ENCODE peak calls at places on chromosomes 2 and 18, in six cellular contexts. T is mesenchymal stem cell, X is neuronal stem cell, D is IMR-90, K is H1, L is trophoblast cell. O is an unnamed sample.
A peak's percentile ranks its signal among the peaks of the same experiment; 100 is the strongest.

GRCh38 chr2:131076707-131077106 is 16.6 kb downstream of the FAM168B start:
- DNase-seq in T (peak; percentile 88), X (no peak), D (no peak), K (no peak), L (no peak), O (no peak)

GRCh38 chr2:83186050-83186790 is 1272.9 kb downstream of the SUCLG1 start:
- DNase-seq in T (peak; percentile 4), X (no peak), D (no peak), K (no peak), L (no peak), O (no peak)

GRCh38 chr18:57744211-57744694 is 58.9 kb downstream of the ATP8B1 start:
- DNase-seq in T (no peak), X (no peak), D (peak; percentile 71), K (no peak), L (no peak), O (no peak)

GRCh38 chr18:23330423-23330822 is 122.7 kb upstream of the RIOK3 start:
- DNase-seq in T (no peak), X (no peak), D (no peak), K (no peak), L (no peak), O (no peak)

GRCh38 chr18:77141401-77142118 is 9.0 kb upstream of the MBP start:
- DNase-seq in T (no peak), X (no peak), D (no peak), K (no peak), L (no peak), O (no peak)

GRCh38 chr2:203330434-203330833 is 2.2 kb downstream of the ABI2 start:
- DNase-seq in T (peak; percentile 70), X (no peak), D (peak; percentile 64), K (no peak), L (peak; percentile 15), O (no peak)

GRCh38 chr2:105744909-105745853 is at the start of gene NCK2:
- DNase-seq in T (peak; percentile 41), X (peak; percentile 27), D (peak; percentile 29), K (peak; percentile 68), L (no peak), O (no peak)

GRCh38 chr2:119735565-119735964 is 24.2 kb upstream of the PTPN4 start:
- DNase-seq in T (no peak), X (no peak), D (no peak), K (no peak), L (no peak), O (no peak)

GRCh38 chr18:35344736-35345459 is 678 bp upstream of the ZNF24 start:
- DNase-seq in T (peak; percentile 15), X (no peak), D (no peak), K (no peak), L (no peak), O (no peak)

GRCh38 chr2:238100049-238100820 is at the start of gene ESPNL:
- DNase-seq in T (no peak), X (no peak), D (no peak), K (peak; percentile 51), L (no peak), O (no peak)

GRCh38 chr2:132497591-132497990 is 81.0 kb downstream of the GPR39 start:
- DNase-seq in T (peak; percentile 46), X (no peak), D (peak; percentile 8), K (no peak), L (no peak), O (no peak)

GRCh38 chr2:70450641-70451250 is 102.9 kb downstream of the TGFA start:
- DNase-seq in T (no peak), X (no peak), D (no peak), K (peak; percentile 26), L (no peak), O (peak; percentile 9)

GRCh38 chr2:169732583-169733358 is 861 bp upstream of the KLHL23 start:
- DNase-seq in T (peak; percentile 8), X (no peak), D (no peak), K (peak; percentile 45), L (no peak), O (no peak)

GRCh38 chr2:210366675-210367080 is 51.7 kb upstream of the MYL1 start:
- DNase-seq in T (no peak), X (no peak), D (no peak), K (no peak), L (peak; percentile 65), O (no peak)

GRCh38 chr2:73091164-73091563 is 19.7 kb upstream of the SFXN5 start:
- DNase-seq in T (peak; percentile 48), X (peak; percentile 21), D (peak; percentile 52), K (no peak), L (peak; percentile 79), O (no peak)

GRCh38 chr2:26850565-26850964 is 2.6 kb downstream of the DPYSL5 start:
- DNase-seq in T (no peak), X (no peak), D (no peak), K (no peak), L (no peak), O (no peak)

GRCh38 chr2:239873656-239874635 is 151.2 kb downstream of the NDUFA10 start:
- DNase-seq in T (no peak), X (no peak), D (no peak), K (peak; percentile 31), L (no peak), O (peak; percentile 24)

GRCh38 chr2:111169268-111169667 is 48.6 kb downstream of the BCL2L11 start:
- DNase-seq in T (no peak), X (no peak), D (no peak), K (no peak), L (no peak), O (no peak)

GRCh38 chr2:15112216-15112615 is 448.9 kb downstream of the NBAS start:
- DNase-seq in T (peak; percentile 45), X (peak; percentile 33), D (peak; percentile 56), K (no peak), L (no peak), O (no peak)

GRCh38 chr2:95315801-95316411 is 18.8 kb downstream of the KCNIP3 start:
- DNase-seq in T (no peak), X (no peak), D (peak; percentile 43), K (no peak), L (no peak), O (no peak)

GRCh38 chr2:152071077-152071476 is 27.8 kb downstream of the CACNB4 start:
- DNase-seq in T (no peak), X (no peak), D (no peak), K (no peak), L (no peak), O (no peak)

GRCh38 chr2:189453998-189454397 is 12.7 kb downstream of the WDR75 start:
- DNase-seq in T (no peak), X (no peak), D (no peak), K (no peak), L (no peak), O (no peak)

GRCh38 chr2:38654495-38655381 is 11.2 kb upstream of the GALM start:
- DNase-seq in T (no peak), X (no peak), D (no peak), K (no peak), L (no peak), O (no peak)

GRCh38 chr18:48577478-48578190 is 38.8 kb downstream of the CTIF start:
- DNase-seq in T (no peak), X (no peak), D (no peak), K (no peak), L (peak; percentile 88), O (no peak)

GRCh38 chr2:65299246-65299645 is 71.6 kb downstream of the ACTR2 start:
- DNase-seq in T (peak; percentile 57), X (no peak), D (peak; percentile 74), K (no peak), L (no peak), O (no peak)

GRCh38 chr2:69298261-69298660 is 88.8 kb downstream of the GFPT1 start:
- DNase-seq in T (peak; percentile 91), X (no peak), D (peak; percentile 94), K (no peak), L (no peak), O (no peak)

GRCh38 chr18:47397671-47398319 is 146.3 kb upstream of the SKOR2 start:
- DNase-seq in T (no peak), X (no peak), D (no peak), K (peak; percentile 84), L (no peak), O (peak; percentile 65)

DNA sequence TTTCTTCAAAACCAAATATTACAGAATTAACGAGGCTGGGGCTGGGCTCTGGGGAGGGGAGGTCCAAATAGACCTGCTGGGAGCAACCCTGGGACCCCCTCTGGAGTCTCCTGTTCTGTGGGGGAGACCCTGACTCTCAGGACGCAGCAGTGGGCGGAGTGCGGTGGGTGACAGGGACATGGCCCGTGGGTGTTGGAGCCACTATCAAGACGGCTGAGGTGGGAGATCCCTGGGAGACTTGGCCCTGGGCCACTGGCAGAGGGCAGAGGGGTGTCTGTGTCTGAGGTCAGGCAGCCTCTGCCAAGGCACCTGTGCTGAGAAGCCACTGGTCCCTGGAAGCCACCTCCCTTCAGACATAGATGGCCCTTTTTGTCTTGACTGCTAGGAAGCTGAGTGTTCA is 79.5 kb upstream of the CTDP1 start:
- DNase-seq in T (no peak), X (no peak), D (no peak), K (no peak), L (no peak), O (no peak)
- H3K14ac ChIP-seq in T (no peak overlapping the region), X (no peak overlapping the region), D (no peak overlapping the region), K (no peak overlapping the region), L (no peak overlapping the region), O (no peak overlapping the region)

GRCh38 chr2:75728614-75729419 is 18.1 kb upstream of the GCFC2 start:
- DNase-seq in T (no peak), X (no peak), D (no peak), K (no peak), L (no peak), O (no peak)
- H3K14ac ChIP-seq in T (no peak overlapping the region), X (no peak overlapping the region), D (no peak overlapping the region), K (no peak overlapping the region), L (no peak overlapping the region), O (no peak overlapping the region)

DNA sequence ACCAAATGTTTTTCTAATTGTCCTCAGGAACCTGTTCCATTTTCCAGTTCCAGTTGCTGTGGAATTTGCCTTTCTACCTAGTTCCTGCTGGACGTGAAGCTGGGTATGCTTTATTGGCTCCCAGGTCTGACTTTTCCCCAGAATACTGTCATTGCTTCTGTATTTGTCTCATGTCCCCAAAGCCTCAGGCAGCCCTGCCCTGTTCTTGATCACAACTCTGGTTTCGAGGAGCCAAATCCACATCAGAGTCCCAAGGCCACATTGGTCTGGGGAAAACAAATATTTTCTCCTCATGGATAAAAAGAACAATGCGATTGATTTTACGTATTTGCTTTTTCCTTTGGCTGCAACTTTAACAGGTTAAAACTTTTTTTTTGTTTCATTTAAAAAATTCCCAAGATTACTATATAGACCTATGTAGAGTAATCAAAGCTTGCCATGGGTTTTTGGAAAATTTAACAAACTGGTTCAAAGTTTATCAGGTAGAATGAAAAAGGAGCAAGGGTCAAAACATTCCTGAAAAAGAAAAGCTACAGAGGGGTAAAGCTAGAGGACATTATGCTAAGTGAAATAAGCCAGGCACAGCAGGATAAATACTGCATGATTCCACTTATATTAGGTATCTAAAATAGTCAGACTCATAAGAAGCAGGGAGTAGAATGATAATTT is 85.2 kb downstream of the MDH1 start:
- DNase-seq in T (no peak), X (no peak), D (no peak), K (no peak), L (peak; percentile 46), O (no peak)
- H3K14ac ChIP-seq in T (no peak overlapping the region), X (no peak overlapping the region), D (no peak overlapping the region), K (no peak overlapping the region), L (no peak overlapping the region), O (no peak overlapping the region)

DNA sequence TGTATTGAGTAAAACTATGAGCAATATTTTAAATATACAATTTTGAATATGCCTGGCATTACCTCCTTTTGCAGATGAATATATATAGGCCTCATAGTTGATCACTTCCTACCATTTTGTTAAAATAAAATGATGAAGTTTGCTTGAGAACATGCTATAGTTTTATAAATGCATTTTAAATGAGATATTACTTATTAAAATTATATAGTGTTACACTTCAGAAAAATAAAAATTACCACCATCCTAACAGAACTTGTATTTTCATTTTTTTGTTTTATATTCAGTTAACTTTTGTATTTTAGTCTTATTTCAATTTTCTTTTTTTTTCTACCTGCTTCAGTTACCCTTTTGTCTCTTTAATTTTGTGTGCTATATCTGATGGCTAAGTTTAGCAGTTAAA is 426.9 kb downstream of the PARD3B start:
- DNase-seq in T (no peak), X (no peak), D (no peak), K (no peak), L (no peak), O (no peak)
- H3K14ac ChIP-seq in T (no peak overlapping the region), X (no peak overlapping the region), D (no peak overlapping the region), K (no peak overlapping the region), L (no peak overlapping the region), O (no peak overlapping the region)

O was measured in H9.